ENCODE peak calls at places on chromosomes 1 and 21, in ten cellular contexts. O, W, S, G, T, N, B, H, Z and R are unnamed samples.

GRCh38 chr1:37157634-37158033 is 123.3 kb upstream of the GRIK3 start:
- DNase-seq in O (no peak), W (no peak), S (no peak), G (no peak), T (no peak), N (no peak), B (no peak), H (no peak), Z (no peak), R (no peak)

GRCh38 chr1:41795205-41795762 is 123.4 kb downstream of the HIVEP3 start:
- DNase-seq in O (peak), W (no peak), S (no peak), G (no peak), T (no peak), N (no peak), B (no peak), H (no peak), Z (no peak), R (no peak)

GRCh38 chr1:196449459-196449858 is 158.8 kb downstream of the KCNT2 start:
- DNase-seq in O (no peak), W (no peak), S (no peak), G (no peak), T (no peak), N (no peak), B (no peak), H (no peak), Z (no peak), R (no peak)

GRCh38 chr1:45326627-45327591 is at the start of gene HPDL:
- DNase-seq in O (peak), W (no peak), S (peak), G (peak), T (peak), N (peak), B (peak), H (peak), Z (no peak), R (peak)

GRCh38 chr21:23223882-23224281 is 2225.7 kb downstream of the NCAM2 start:
- DNase-seq in O (no peak), W (no peak), S (peak), G (no peak), T (no peak), N (no peak), B (no peak), H (no peak), Z (no peak), R (no peak)

GRCh38 chr1:145720878-145721671 is 1.8 kb downstream of the CD160 start:
- DNase-seq in O (peak), W (peak), S (no peak), G (peak), T (peak), N (peak), B (peak), H (peak), Z (peak), R (peak)

GRCh38 chr1:89873757-89874156 is 52.9 kb downstream of the LRRC8D start:
- DNase-seq in O (no peak), W (no peak), S (no peak), G (no peak), T (no peak), N (no peak), B (no peak), H (no peak), Z (no peak), R (no peak)

GRCh38 chr1:162094271-162094670 is 24.8 kb downstream of the NOS1AP start:
- DNase-seq in O (no peak), W (no peak), S (no peak), G (no peak), T (no peak), N (no peak), B (no peak), H (no peak), Z (no peak), R (no peak)

GRCh38 chr1:220680085-220680687 is 10.0 kb upstream of the C1orf115 start:
- DNase-seq in O (no peak), W (no peak), S (no peak), G (no peak), T (no peak), N (peak), B (no peak), H (peak), Z (no peak), R (no peak)

GRCh38 chr1:198933506-198933905 is 294.7 kb downstream of the PTPRC start:
- DNase-seq in O (no peak), W (no peak), S (no peak), G (no peak), T (no peak), N (no peak), B (no peak), H (no peak), Z (no peak), R (no peak)

GRCh38 chr21:36021251-36021837 is 39.0 kb downstream of the SETD4 start:
- DNase-seq in O (no peak), W (no peak), S (no peak), G (no peak), T (no peak), N (no peak), B (no peak), H (no peak), Z (no peak), R (no peak)

GRCh38 chr21:20443558-20444155 is 554.6 kb upstream of the NCAM2 start:
- DNase-seq in O (no peak), W (no peak), S (no peak), G (no peak), T (no peak), N (no peak), B (no peak), H (peak), Z (no peak), R (no peak)

GRCh38 chr1:204074274-204075115 is 1.6 kb downstream of the SOX13 start:
- DNase-seq in O (peak), W (no peak), S (no peak), G (peak), T (peak), N (no peak), B (peak), H (peak), Z (no peak), R (peak)

GRCh38 chr1:8382051-8382505 is 64.2 kb downstream of the SLC45A1 start:
- DNase-seq in O (no peak), W (no peak), S (no peak), G (no peak), T (no peak), N (no peak), B (no peak), H (peak), Z (no peak), R (no peak)

GRCh38 chr21:33968082-33968997 is 52.7 kb upstream of the ATP5PO start:
- DNase-seq in O (no peak), W (no peak), S (no peak), G (no peak), T (no peak), N (peak), B (no peak), H (peak), Z (no peak), R (no peak)

GRCh38 chr1:34378968-34379729 is 202.4 kb downstream of the C1orf94 start:
- DNase-seq in O (peak), W (no peak), S (no peak), G (no peak), T (no peak), N (no peak), B (no peak), H (no peak), Z (no peak), R (no peak)

GRCh38 chr1:241499910-241500309 is 19.6 kb downstream of the FH start:
- DNase-seq in O (no peak), W (peak), S (no peak), G (no peak), T (no peak), N (no peak), B (no peak), H (peak), Z (no peak), R (no peak)

GRCh38 chr1:6270432-6270831 is 9.5 kb upstream of the GPR153 start:
- DNase-seq in O (no peak), W (no peak), S (no peak), G (no peak), T (no peak), N (no peak), B (no peak), H (no peak), Z (no peak), R (no peak)

GRCh38 chr1:76141898-76142297 is 67.4 kb downstream of the ST6GALNAC3 start:
- DNase-seq in O (no peak), W (no peak), S (no peak), G (no peak), T (no peak), N (no peak), B (no peak), H (peak), Z (no peak), R (no peak)

GRCh38 chr1:234779160-234779538 is 169.2 kb upstream of the IRF2BP2 start:
- DNase-seq in O (no peak), W (no peak), S (no peak), G (no peak), T (peak), N (no peak), B (no peak), H (peak), Z (no peak), R (no peak)

GRCh38 chr1:10673305-10673704 is 123.1 kb downstream of the CASZ1 start:
- DNase-seq in O (no peak), W (no peak), S (no peak), G (no peak), T (no peak), N (no peak), B (no peak), H (no peak), Z (no peak), R (no peak)

GRCh38 chr21:40457741-40458140 is 389.2 kb downstream of the DSCAM start:
- DNase-seq in O (no peak), W (no peak), S (no peak), G (no peak), T (no peak), N (no peak), B (no peak), H (no peak), Z (no peak), R (no peak)

GRCh38 chr1:99180343-99180808 is 83.9 kb upstream of the PLPPR4 start:
- DNase-seq in O (peak), W (peak), S (peak), G (peak), T (no peak), N (peak), B (peak), H (peak), Z (peak), R (no peak)

GRCh38 chr1:240285541-240285940 is 193.9 kb downstream of the FMN2 start:
- DNase-seq in O (no peak), W (no peak), S (no peak), G (no peak), T (no peak), N (no peak), B (no peak), H (no peak), Z (no peak), R (no peak)

GRCh38 chr1:77876884-77877283 is 11.5 kb upstream of the NEXN start:
- DNase-seq in O (no peak), W (no peak), S (no peak), G (no peak), T (no peak), N (no peak), B (no peak), H (no peak), Z (no peak), R (no peak)

GRCh38 chr1:209674957-209675566 is at the start of gene G0S2:
- DNase-seq in O (peak), W (no peak), S (no peak), G (peak), T (peak), N (no peak), B (peak), H (peak), Z (no peak), R (peak)

GRCh38 chr21:21010228-21010627 is 12.0 kb downstream of the NCAM2 start:
- DNase-seq in O (no peak), W (no peak), S (no peak), G (no peak), T (no peak), N (no peak), B (no peak), H (no peak), Z (no peak), R (no peak)

GRCh38 chr21:45919593-45919992 is 62.0 kb upstream of the COL6A1 start:
- DNase-seq in O (no peak), W (no peak), S (no peak), G (no peak), T (peak), N (no peak), B (no peak), H (no peak), Z (no peak), R (no peak)

GRCh38 chr1:207810173-207810572 is 58.3 kb downstream of the CD46 start:
- DNase-seq in O (no peak), W (no peak), S (no peak), G (no peak), T (no peak), N (no peak), B (no peak), H (peak), Z (no peak), R (no peak)

GRCh38 chr1:183898610-183899009 is 93.7 kb downstream of the RGL1 start:
- DNase-seq in O (no peak), W (no peak), S (no peak), G (no peak), T (no peak), N (no peak), B (no peak), H (no peak), Z (no peak), R (no peak)

GRCh38 chr21:46421191-46421750 is 37.4 kb upstream of the DIP2A start:
- DNase-seq in O (no peak), W (no peak), S (no peak), G (no peak), T (peak), N (no peak), B (no peak), H (no peak), Z (no peak), R (no peak)

GRCh38 chr1:206757524-206758266 is 12.9 kb upstream of the IL19 start:
- DNase-seq in O (no peak), W (no peak), S (no peak), G (no peak), T (no peak), N (peak), B (no peak), H (no peak), Z (no peak), R (no peak)

GRCh38 chr1:36947384-36947783 is 86.9 kb downstream of the GRIK3 start:
- DNase-seq in O (no peak), W (no peak), S (no peak), G (no peak), T (no peak), N (no peak), B (no peak), H (peak), Z (no peak), R (no peak)

GRCh38 chr1:153438599-153438998 is 21.9 kb downstream of the S100A7 start:
- DNase-seq in O (no peak), W (no peak), S (no peak), G (no peak), T (no peak), N (no peak), B (no peak), H (no peak), Z (no peak), R (no peak)

GRCh38 chr1:35856964-35857363 is 26.0 kb upstream of the AGO1 start:
- DNase-seq in O (no peak), W (no peak), S (no peak), G (no peak), T (no peak), N (no peak), B (no peak), H (no peak), Z (no peak), R (no peak)

GRCh38 chr21:36388835-36389234 is 3.6 kb downstream of the CHAF1B start:
- DNase-seq in O (no peak), W (no peak), S (peak), G (no peak), T (no peak), N (no peak), B (no peak), H (peak), Z (no peak), R (no peak)

GRCh38 chr1:206685749-206686485 is 1.2 kb downstream of the MAPKAPK2 start:
- DNase-seq in O (peak), W (no peak), S (no peak), G (peak), T (peak), N (peak), B (peak), H (peak), Z (no peak), R (peak)

GRCh38 chr1:98045211-98046030 is 124.6 kb upstream of the DPYD start:
- DNase-seq in O (no peak), W (no peak), S (no peak), G (no peak), T (peak), N (no peak), B (no peak), H (peak), Z (no peak), R (no peak)
- H3K4me3 ChIP-seq in O (peak), W (peak), S (peak), G (no peak), T (no peak), N (no peak), B (no peak), H (peak), Z (peak), R (peak)

DNA sequence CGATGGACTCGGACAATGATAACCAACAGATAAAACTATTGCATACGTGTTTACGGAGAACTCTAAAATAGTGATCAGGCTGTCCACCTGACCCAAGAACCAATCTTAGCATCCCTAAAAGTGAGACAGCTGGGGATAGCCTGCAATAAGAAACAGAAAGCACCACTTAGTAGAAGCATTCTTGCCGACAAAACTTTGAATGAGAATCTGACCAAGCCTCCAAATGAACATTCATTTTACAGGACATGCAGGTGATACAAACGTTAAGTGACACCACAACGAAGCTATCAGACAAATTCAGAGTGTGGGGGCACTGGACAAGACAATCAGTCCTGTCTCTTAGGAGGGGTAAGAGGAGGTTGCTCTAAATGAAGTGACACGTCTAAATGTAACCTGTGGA is 1.2 kb downstream of the PSMG1 start:
- DNase-seq in O (no peak), W (no peak), S (no peak), G (no peak), T (no peak), N (no peak), B (no peak), H (no peak), Z (no peak), R (no peak)
- H3K27ac ChIP-seq in O (no peak), W (no peak), S (no peak), G (no peak), T (no peak), N (no peak), B (no peak), H (no peak), Z (no peak), R (no peak)

GRCh38 chr1:156680056-156680455 is 2.8 kb upstream of the NES start:
- DNase-seq in O (no peak), W (no peak), S (no peak), G (no peak), T (no peak), N (no peak), B (no peak), H (no peak), Z (no peak), R (no peak)

GRCh38 chr1:156675715-156676311 is 1.4 kb downstream of the NES start:
- DNase-seq in O (no peak), W (no peak), S (no peak), G (no peak), T (no peak), N (no peak), B (no peak), H (peak), Z (no peak), R (no peak)

GRCh38 chr1:156676450-156676819 is 772 bp downstream of the NES start:
- DNase-seq in O (no peak), W (no peak), S (no peak), G (no peak), T (no peak), N (no peak), B (no peak), H (no peak), Z (no peak), R (no peak)

GRCh38 chr1:156676820-156677615 is at the start of gene NES:
- DNase-seq in O (no peak), W (no peak), S (no peak), G (peak), T (peak), N (no peak), B (no peak), H (peak), Z (no peak), R (no peak)

DNA sequence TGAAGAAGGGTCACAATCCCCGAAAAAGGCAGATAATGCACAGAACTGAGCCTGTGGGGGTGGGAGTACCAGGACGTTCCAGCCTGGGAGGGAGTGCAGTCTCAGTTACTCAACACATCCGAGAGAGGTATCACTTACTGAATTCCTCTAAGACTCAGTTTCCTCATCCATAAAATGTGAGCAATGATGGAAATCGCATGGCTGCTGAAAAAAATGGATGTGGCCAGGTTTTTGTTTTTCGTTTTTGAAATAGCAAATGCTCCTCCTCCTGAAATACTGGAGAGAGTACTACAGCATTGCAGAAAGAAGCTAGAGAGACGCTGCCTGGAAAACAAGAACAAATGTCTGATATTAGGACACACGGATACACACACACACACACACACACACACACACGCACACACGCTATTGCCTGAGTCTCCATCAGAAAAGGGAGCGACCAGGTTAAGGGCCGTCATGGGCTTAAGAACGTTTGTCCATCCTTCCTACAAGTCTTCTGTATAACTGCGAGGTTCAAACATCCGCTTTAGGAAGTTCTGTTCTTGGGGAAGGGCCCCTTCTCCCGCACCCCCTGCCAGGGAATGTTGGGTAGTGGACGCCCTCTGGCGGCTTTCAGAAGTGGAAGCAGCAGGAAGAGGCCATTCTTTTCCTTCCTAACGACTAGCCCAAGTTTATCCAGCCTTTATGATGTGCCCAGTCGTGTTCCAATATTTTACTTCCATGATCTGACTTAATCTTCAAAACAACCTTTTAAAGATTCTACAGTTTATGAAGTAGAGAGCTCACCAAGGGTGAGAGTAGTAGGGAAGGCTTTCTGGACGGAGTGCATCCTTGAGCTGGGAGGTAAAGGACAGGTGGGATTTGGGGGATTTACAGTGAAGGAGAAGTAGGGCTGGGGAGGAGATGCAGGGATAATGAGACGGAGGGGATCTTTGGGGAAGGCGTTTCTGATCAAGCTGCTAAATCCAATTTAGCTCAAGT is 699 bp upstream of the NES start:
- DNase-seq in O (no peak), W (no peak), S (no peak), G (peak), T (no peak), N (peak), B (peak), H (peak), Z (no peak), R (no peak)
- H3K4me3 ChIP-seq in O (peak), W (peak), S (peak), G (peak), T (peak), N (peak), B (peak), H (peak), Z (peak), R (peak)

GRCh38 chr1:1360511-1361169 is 2.3 kb upstream of the MXRA8 start:
- DNase-seq in O (peak), W (peak), S (no peak), G (peak), T (peak), N (no peak), B (peak), H (peak), Z (peak), R (peak)

GRCh38 chr1:1359668-1360468 is 1.5 kb upstream of the MXRA8 start:
- DNase-seq in O (no peak), W (no peak), S (no peak), G (peak), T (peak), N (no peak), B (peak), H (no peak), Z (no peak), R (peak)

GRCh38 chr1:1361233-1361981 is 3.1 kb upstream of the MXRA8 start:
- DNase-seq in O (no peak), W (no peak), S (no peak), G (peak), T (no peak), N (no peak), B (no peak), H (peak), Z (no peak), R (no peak)

GRCh38 chr1:1364266-1364665 is 5.9 kb upstream of the MXRA8 start:
- DNase-seq in O (no peak), W (no peak), S (no peak), G (no peak), T (no peak), N (no peak), B (no peak), H (no peak), Z (no peak), R (no peak)

DNA sequence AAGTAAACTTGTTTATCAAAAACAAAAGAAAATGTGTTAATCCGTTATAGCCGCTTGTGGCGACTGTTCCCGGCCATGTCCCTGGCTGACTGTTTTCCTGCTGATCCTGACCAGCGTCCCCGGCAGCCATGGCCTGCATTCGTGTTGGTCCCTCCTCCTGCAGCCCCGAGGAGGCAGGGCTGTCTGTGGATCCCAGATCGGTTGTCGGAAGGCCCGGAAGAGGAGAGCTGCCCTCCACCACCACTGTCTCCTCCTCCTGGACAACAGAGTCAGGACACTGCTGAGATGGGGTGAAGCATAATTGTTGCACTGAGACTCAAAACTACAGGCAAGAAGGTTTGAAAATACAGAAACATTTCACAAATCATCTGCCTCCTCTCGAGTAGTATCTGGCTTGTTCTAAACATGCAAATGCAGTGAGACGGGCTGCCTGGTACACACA is 3.6 kb upstream of the MXRA8 start:
- DNase-seq in O (no peak), W (peak), S (no peak), G (peak), T (peak), N (no peak), B (no peak), H (peak), Z (no peak), R (no peak)
- H3K27ac ChIP-seq in O (peak), W (peak), S (no peak), G (peak), T (no peak), N (no peak), B (no peak), H (peak), Z (peak), R (peak)